ENCODE peak calls at places on chromosomes 13 and 19, in four cellular contexts. I is SK-N-SH, O is H1, L is HCT116. D is an unnamed sample.

GRCh38 chr13:48234652-48235099 is 1.7 kb downstream of the ITM2B start:
- DNase-seq in I (no peak), O (no peak), L (no peak), D (no peak)

GRCh38 chr13:30978981-30979956 is 46.8 kb downstream of the TEX26 start:
- DNase-seq in I (peak; percentile 29), O (peak; percentile 92), L (peak; percentile 38), D (no peak)

GRCh38 chr19:38360839-38361631 is 13.3 kb upstream of the PSMD8 start:
- DNase-seq in I (peak; percentile 48), O (no peak), L (no peak), D (no peak)

GRCh38 chr13:76720416-76720815 is 165.8 kb downstream of the KCTD12 start:
- DNase-seq in I (no peak), O (no peak), L (no peak), D (no peak)

GRCh38 chr19:10019246-10019645 is 6.0 kb downstream of the RDH8 start:
- DNase-seq in I (no peak), O (no peak), L (no peak), D (no peak)

GRCh38 chr13:21849323-21849722 is 178.4 kb downstream of the FGF9 start:
- DNase-seq in I (peak; percentile 26), O (no peak), L (peak; percentile 40), D (peak; percentile 33)

GRCh38 chr19:3670796-3671679 is 29.2 kb downstream of the PIP5K1C start:
- DNase-seq in I (no peak), O (no peak), L (no peak), D (no peak)

GRCh38 chr13:35695411-35695810 is 218.9 kb upstream of the MAB21L1 start:
- DNase-seq in I (no peak), O (no peak), L (no peak), D (no peak)

GRCh38 chr13:21326155-21327030 is 132.7 kb downstream of the ZDHHC20 start:
- DNase-seq in I (peak; percentile 70), O (peak; percentile 83), L (no peak), D (no peak)

GRCh38 chr19:44620667-44621066 is 7.3 kb downstream of the IGSF23 start:
- DNase-seq in I (no peak), O (no peak), L (no peak), D (no peak)

GRCh38 chr19:10780368-10780767 is 55.6 kb downstream of the TMED1 start:
- DNase-seq in I (no peak), O (no peak), L (no peak), D (no peak)

GRCh38 chr19:13033819-13034611 is 38.7 kb downstream of the NFIX start:
- DNase-seq in I (peak; percentile 77), O (peak; percentile 86), L (peak; percentile 39), D (peak; percentile 54)

GRCh38 chr13:106036870-106037269 is 498.6 kb downstream of the EFNB2 start:
- DNase-seq in I (peak; percentile 35), O (peak; percentile 47), L (peak; percentile 6), D (peak; percentile 55)
- TF ChIP-seq JUND in I (no peak), O (no peak), L (no peak), D (no peak)

DNA sequence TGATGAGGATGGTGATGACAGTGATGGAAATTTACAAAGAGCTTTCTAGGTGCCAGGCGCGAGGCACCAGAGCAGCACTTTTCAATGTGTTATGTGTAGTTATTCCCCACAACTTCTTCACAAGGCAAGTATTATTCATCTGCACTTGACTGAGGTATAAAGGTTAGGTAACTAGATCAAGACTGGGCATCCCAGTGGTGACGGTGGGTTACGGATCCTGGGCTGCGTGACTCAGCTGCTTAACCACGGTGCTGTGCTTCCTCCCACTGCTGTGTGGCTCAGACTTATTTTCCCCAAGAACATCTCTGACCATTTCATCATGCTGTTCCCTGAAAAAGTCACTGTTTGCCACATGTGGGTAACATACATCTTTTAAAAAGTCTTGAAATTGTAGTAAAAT is 19.3 kb downstream of the EDDM13 start:
- DNase-seq in I (no peak), O (no peak), L (no peak), D (no peak)
- TF ChIP-seq JUND in I (no peak), O (no peak), L (no peak), D (no peak)

GRCh38 chr19:1039646-1040475 is at the start of gene ABCA7:
- DNase-seq in I (peak; percentile 98), O (peak; percentile 100), L (peak; percentile 96), D (peak; percentile 76)

GRCh38 chr19:1041272-1041834 is 1.4 kb downstream of the ABCA7 start:
- DNase-seq in I (no peak), O (no peak), L (no peak), D (no peak)

GRCh38 chr19:1042689-1043511 is 3.0 kb downstream of the ABCA7 start:
- DNase-seq in I (no peak), O (no peak), L (no peak), D (no peak)

GRCh38 chr19:1040476-1041271 is 767 bp downstream of the ABCA7 start:
- DNase-seq in I (peak; percentile 97), O (peak; percentile 95), L (peak; percentile 96), D (peak; percentile 95)

DNA sequence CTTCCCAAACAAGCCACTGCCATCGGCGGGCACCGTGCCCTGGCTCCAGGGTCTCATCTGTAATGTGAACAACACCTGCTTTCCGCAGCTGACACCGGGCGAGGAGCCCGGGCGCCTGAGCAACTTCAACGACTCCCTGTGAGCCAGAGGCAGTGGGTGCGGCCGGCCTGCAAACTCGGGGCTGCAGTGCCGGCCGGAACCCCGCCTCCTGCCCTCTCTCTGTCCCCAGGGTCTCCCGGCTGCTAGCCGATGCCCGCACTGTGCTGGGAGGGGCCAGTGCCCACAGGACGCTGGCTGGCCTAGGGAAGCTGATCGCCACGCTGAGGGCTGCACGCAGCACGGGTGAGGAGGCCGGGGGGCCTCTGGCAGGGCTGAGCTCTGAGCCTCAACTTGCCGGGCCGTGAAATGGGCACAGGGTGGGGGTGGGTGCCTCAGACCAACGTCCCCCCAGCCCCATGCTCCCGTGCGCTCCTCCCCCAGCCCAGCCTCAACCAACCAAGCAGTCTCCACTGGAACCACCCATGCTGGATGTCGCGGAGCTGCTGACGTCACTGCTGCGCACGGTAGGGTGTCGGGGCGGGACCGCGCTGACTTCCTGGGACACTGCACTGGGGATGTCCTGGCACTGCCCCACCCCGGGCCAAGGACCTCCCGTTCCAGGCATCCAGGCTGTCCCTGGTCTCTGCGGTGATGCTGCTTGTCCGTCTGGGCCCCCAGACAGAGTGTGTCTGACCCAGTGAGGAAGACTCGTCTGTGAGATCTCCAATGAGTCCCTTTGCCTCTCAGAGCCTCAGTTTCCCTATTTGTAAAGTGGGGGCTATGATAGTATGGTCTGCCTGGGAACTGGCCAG is 2.2 kb downstream of the ABCA7 start:
- DNase-seq in I (no peak), O (no peak), L (peak; percentile 90), D (no peak)
- TF ChIP-seq JUND in I (no peak), O (no peak), L (no peak), D (no peak)

GRCh38 chr13:80029170-80029569 is 311.8 kb downstream of the SPRY2 start:
- DNase-seq in I (no peak), O (no peak), L (no peak), D (no peak)

GRCh38 chr13:80033286-80033685 is 307.6 kb downstream of the SPRY2 start:
- DNase-seq in I (no peak), O (no peak), L (no peak), D (no peak)

GRCh38 chr13:80035096-80035495 is 305.8 kb downstream of the SPRY2 start:
- DNase-seq in I (no peak), O (no peak), L (no peak), D (no peak)

GRCh38 chr13:80030491-80030890 is 310.4 kb downstream of the SPRY2 start:
- DNase-seq in I (no peak), O (no peak), L (peak; percentile 18), D (peak; percentile 82)
- TF ChIP-seq JUND in I (no peak), O (no peak), L (no peak), D (no peak)

GRCh38 chr13:108734676-108735075 is 105.3 kb downstream of the MYO16 start:
- DNase-seq in I (no peak), O (peak; percentile 47), L (peak; percentile 43), D (no peak)
- TF ChIP-seq JUND in I (no peak), O (no peak), L (no peak), D (no peak)

DNA sequence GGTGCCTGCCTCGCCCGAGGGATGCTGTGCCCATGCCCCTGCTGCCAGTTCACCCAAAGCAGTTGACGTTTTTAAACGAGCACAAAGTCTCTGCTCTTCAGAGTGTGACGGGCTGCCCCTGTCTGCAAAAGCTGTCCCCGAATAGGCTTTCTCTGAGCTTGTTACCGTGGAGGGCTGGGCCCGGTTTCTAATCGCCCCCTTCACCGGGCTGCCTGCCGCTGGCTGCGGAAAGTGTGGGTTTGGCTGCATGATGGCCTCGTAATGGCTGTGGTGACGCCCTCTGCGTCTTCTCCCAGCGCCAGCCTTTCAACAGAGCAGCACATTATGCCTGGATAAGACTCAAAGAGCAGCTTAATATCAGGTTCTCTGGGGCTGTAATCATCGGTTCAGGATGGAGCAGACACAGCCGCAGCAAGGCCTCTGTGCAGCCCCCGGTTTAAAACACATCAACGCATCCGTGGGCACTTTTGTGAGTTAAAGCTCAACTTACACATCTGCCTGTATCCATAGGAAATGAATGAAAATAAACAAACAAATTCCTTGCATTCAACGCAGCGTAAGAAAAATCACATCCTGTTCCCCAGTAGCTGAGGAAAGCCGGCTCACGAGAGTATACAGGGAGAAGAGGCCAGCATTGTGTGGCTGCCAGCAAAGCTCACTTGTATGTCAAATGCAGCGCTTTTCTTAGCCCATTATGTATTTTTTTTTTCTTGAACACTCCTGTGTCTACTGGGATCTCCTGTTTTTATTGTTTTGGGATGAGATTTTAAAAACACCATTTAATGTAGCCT is 166.4 kb upstream of the SOX1 start:
- DNase-seq in I (no peak), O (peak; percentile 43), L (no peak), D (no peak)
- TF ChIP-seq JUND in I (no peak), O (no peak), L (no peak), D (no peak)

GRCh38 chr19:484494-484893 is 11.8 kb upstream of the MADCAM1 start:
- DNase-seq in I (no peak), O (no peak), L (no peak), D (no peak)
- TF ChIP-seq JUND in I (no peak), O (no peak), L (no peak), D (no peak)

GRCh38 chr19:6773323-6773931 is 919 bp downstream of the VAV1 start:
- DNase-seq in I (no peak), O (no peak), L (no peak), D (no peak)

GRCh38 chr19:6772866-6773322 is 386 bp downstream of the VAV1 start:
- DNase-seq in I (no peak), O (no peak), L (no peak), D (no peak)

GRCh38 chr19:6774821-6775707 is 2.6 kb downstream of the VAV1 start:
- DNase-seq in I (no peak), O (no peak), L (no peak), D (no peak)

GRCh38 chr19:6769006-6769637 is 1.9 kb upstream of the SH2D3A start:
- DNase-seq in I (peak; percentile 58), O (peak; percentile 56), L (no peak), D (no peak)

DNA sequence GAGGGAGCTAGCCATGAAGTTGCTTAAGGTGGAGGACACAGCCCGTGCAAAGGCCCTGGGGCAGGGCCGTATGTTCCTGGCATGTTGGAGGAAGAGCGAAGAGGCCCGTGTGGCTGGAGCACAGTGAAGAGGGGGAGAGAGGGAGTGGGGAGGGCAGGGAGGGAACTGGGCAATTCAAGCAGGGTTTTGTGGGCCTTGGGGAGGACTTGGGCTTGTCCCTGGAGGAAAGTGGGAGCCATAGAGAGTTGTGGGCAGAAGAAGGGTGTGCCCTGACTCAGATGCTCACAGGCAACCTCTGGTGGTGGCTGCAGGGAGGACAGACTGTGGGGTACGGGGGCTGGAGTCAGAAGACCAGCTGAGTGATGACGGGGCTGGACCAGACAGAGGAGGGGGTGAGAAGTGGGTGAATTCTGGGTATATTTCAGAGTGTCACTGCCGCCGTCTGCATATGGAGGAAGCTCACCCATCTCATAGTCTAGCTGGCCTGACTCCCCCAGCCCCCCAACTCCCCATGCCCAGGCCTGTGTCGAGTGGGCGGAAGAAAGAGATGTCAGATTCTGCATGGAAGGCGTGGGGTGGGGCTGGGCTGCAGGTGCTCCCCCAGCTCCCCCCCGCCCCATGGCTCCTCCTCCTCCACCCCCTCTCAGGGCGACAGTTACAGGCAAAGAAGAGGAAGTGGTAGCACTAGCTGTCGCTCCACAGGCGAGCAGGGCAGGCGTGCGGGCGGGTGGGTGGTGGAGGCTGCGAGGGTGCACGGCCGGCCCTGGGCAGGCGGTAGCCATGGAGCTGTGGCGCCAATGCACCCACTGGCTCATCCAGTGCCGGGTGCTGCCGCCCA is at the start of gene VAV1:
- DNase-seq in I (peak; percentile 53), O (no peak), L (no peak), D (no peak)
- TF ChIP-seq JUND in I (no peak), O (no peak), L (no peak), D (no peak)